ENCODE peak calls at places on chromosomes 2 and 18, in four cellular contexts. One of them, this sample, is unnamed.
A peak's percentile ranks its signal among the peaks of the same experiment; 100 is the strongest.

GRCh38 chr2:12714391-12715221 is 2.1 kb upstream of the TRIB2 start:
- DNase-seq in tibial artery: no peak
- DNase-seq in MM.1S: no peak
- DNase-seq in psoas muscle: no peak
- DNase-seq in this sample: no peak

GRCh38 chr18:59141294-59142068 is 1.8 kb downstream of the SEC11C start:
- DNase-seq in tibial artery: no peak
- DNase-seq in MM.1S: peak; percentile 87
- DNase-seq in psoas muscle: no peak
- DNase-seq in this sample: no peak

GRCh38 chr2:36461039-36461681 is 105.6 kb downstream of the CRIM1 start:
- DNase-seq in tibial artery: no peak
- DNase-seq in MM.1S: peak; percentile 24
- DNase-seq in psoas muscle: no peak
- DNase-seq in this sample: no peak

GRCh38 chr2:144115892-144116291 is 404.0 kb downstream of the ZEB2 start:
- DNase-seq in MM.1S: no peak
- DNase-seq in psoas muscle: no peak
- DNase-seq in tibial artery: no peak
- DNase-seq in this sample: no peak

GRCh38 chr2:170942615-170943014 is 13.6 kb downstream of the GORASP2 start:
- DNase-seq in psoas muscle: no peak
- DNase-seq in tibial artery: no peak
- DNase-seq in MM.1S: no peak
- DNase-seq in this sample: no peak

GRCh38 chr2:241815477-241816430 is 6.8 kb downstream of the NEU4 start:
- DNase-seq in MM.1S: no peak
- DNase-seq in psoas muscle: no peak
- DNase-seq in tibial artery: peak; percentile 19
- DNase-seq in this sample: no peak

GRCh38 chr2:172995323-172996244 is 80.1 kb upstream of the MAP3K20 start:
- DNase-seq in MM.1S: no peak
- DNase-seq in tibial artery: peak; percentile 35
- DNase-seq in psoas muscle: peak; percentile 19
- DNase-seq in this sample: no peak

GRCh38 chr2:28394997-28395333 is 2.3 kb downstream of the FOSL2 start:
- DNase-seq in psoas muscle: no peak
- DNase-seq in MM.1S: no peak
- DNase-seq in tibial artery: no peak
- DNase-seq in this sample: no peak

GRCh38 chr2:146572598-146572997 is 1272.2 kb upstream of the ACVR2A start:
- DNase-seq in MM.1S: no peak
- DNase-seq in tibial artery: no peak
- DNase-seq in psoas muscle: no peak
- DNase-seq in this sample: no peak

GRCh38 chr2:11698009-11698922 is 28.3 kb upstream of the NTSR2 start:
- DNase-seq in tibial artery: peak; percentile 74
- DNase-seq in MM.1S: no peak
- DNase-seq in psoas muscle: peak; percentile 91
- DNase-seq in this sample: no peak

GRCh38 chr2:197079414-197079813 is 152.9 kb upstream of the PGAP1 start:
- DNase-seq in tibial artery: no peak
- DNase-seq in psoas muscle: no peak
- DNase-seq in MM.1S: no peak
- DNase-seq in this sample: no peak

GRCh38 chr2:197081294-197081693 is 154.8 kb upstream of the PGAP1 start:
- DNase-seq in MM.1S: no peak
- DNase-seq in psoas muscle: no peak
- DNase-seq in tibial artery: no peak
- DNase-seq in this sample: no peak

GRCh38 chr2:197078535-197078934 is 152.0 kb upstream of the PGAP1 start:
- DNase-seq in psoas muscle: no peak
- DNase-seq in MM.1S: no peak
- DNase-seq in tibial artery: no peak
- DNase-seq in this sample: no peak

GRCh38 chr2:197079832-197080555 is 153.5 kb upstream of the PGAP1 start:
- DNase-seq in MM.1S: no peak
- DNase-seq in tibial artery: no peak
- DNase-seq in psoas muscle: no peak
- DNase-seq in this sample: no peak

GRCh38 chr2:197080611-197081010 is 154.1 kb upstream of the PGAP1 start:
- DNase-seq in tibial artery: no peak
- DNase-seq in psoas muscle: no peak
- DNase-seq in MM.1S: no peak
- DNase-seq in this sample: no peak
- H3K9me3 ChIP-seq in tibial artery: no peaks in the 10 kb centered on the region
- H3K9me3 ChIP-seq in psoas muscle: no peaks in the 10 kb centered on the region
- H3K9me3 ChIP-seq in MM.1S: no peaks in the 10 kb centered on the region
- H3K9me3 ChIP-seq in this sample: no peaks in the 10 kb centered on the region

GRCh38 chr2:112866128-112866835 is 29.7 kb upstream of the IL1B start:
- DNase-seq in psoas muscle: no peak
- DNase-seq in MM.1S: no peak
- DNase-seq in tibial artery: no peak
- DNase-seq in this sample: no peak

GRCh38 chr2:112869258-112869842 is 32.8 kb upstream of the IL1B start:
- DNase-seq in MM.1S: no peak
- DNase-seq in tibial artery: peak; percentile 49
- DNase-seq in psoas muscle: peak; percentile 55
- DNase-seq in this sample: no peak

GRCh38 chr2:112867701-112868631 is 31.4 kb upstream of the IL1B start:
- DNase-seq in MM.1S: no peak
- DNase-seq in psoas muscle: no peak
- DNase-seq in tibial artery: no peak
- DNase-seq in this sample: no peak

DNA sequence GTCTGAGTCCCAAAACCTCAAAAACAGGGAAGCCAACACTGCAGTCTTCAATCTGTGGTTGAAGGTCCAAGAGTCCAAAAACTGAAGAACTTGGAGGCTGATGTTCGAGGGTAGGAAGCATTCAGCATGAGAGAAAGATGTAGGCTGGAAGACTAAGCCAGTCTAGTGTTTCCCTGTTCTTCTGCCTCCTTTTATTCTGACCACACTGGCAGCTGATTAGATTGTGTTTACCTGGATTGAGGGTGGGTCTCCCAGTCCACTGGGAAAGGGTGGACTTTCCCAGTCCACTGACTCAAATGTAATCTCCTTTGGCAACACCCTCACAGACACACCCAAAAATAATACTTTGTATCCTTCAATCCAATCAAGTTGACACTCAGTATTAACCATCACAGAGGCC is 27.5 kb upstream of the IL1B start:
- DNase-seq in tibial artery: no peak
- DNase-seq in psoas muscle: no peak
- DNase-seq in MM.1S: no peak
- DNase-seq in this sample: no peak
- H3K9me3 ChIP-seq in tibial artery: no peaks in the 10 kb centered on the region
- H3K9me3 ChIP-seq in psoas muscle: peaks cover 3% of the 10 kb centered on the region
- H3K9me3 ChIP-seq in MM.1S: no peaks in the 10 kb centered on the region
- H3K9me3 ChIP-seq in this sample: no peaks in the 10 kb centered on the region

DNA sequence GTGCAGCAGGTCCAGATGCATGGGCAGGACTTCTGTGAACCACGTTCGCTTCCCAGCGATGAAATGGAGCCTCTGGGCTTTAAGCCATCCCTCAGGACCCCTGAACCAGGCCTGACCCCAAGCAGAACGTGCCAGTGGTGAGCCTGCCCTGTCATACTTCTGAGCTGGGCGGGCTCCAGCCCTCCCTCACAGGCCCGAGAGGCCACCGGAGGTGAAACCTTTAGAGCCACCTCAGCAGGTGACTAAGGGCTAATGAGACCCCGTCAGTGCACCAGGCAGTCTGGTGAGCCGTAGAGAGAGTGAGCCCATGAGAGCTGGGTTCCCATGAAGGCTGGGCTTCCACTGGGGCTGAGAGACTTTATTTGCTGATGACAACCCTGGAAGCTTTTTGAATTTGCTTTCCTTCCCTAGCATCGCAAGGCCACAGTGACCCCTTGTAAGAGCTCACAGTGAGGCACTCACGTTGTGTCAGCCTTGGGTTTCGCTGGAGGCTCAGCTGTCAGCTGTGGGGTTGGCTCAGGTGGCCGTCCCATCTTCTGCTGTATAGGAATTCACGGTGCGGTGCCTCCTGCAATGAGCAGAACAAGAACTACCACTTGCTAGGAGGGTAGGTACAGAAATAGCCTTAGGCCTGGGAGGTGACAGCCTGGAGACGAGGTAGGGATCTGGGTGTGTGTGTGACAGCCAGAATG is 8.7 kb upstream of the MAL start:
- DNase-seq in tibial artery: no peak
- DNase-seq in psoas muscle: no peak
- DNase-seq in MM.1S: no peak
- DNase-seq in this sample: no peak
- H3K9me3 ChIP-seq in tibial artery: no peaks in the 10 kb centered on the region
- H3K9me3 ChIP-seq in psoas muscle: no peaks in the 10 kb centered on the region
- H3K9me3 ChIP-seq in MM.1S: no peaks in the 10 kb centered on the region
- H3K9me3 ChIP-seq in this sample: no peaks in the 10 kb centered on the region

GRCh38 chr2:6846540-6846939 is 19.2 kb downstream of the CMPK2 start:
- DNase-seq in MM.1S: no peak
- DNase-seq in tibial artery: no peak
- DNase-seq in psoas muscle: no peak
- DNase-seq in this sample: no peak

GRCh38 chr2:6846967-6847695 is 18.6 kb downstream of the CMPK2 start:
- DNase-seq in psoas muscle: no peak
- DNase-seq in MM.1S: no peak
- DNase-seq in tibial artery: no peak
- DNase-seq in this sample: no peak

GRCh38 chr2:6845903-6846302 is 19.8 kb downstream of the CMPK2 start:
- DNase-seq in tibial artery: no peak
- DNase-seq in MM.1S: no peak
- DNase-seq in psoas muscle: no peak
- DNase-seq in this sample: no peak

GRCh38 chr2:6845312-6845711 is 20.4 kb downstream of the CMPK2 start:
- DNase-seq in tibial artery: no peak
- DNase-seq in psoas muscle: no peak
- DNase-seq in MM.1S: no peak
- DNase-seq in this sample: no peak

DNA sequence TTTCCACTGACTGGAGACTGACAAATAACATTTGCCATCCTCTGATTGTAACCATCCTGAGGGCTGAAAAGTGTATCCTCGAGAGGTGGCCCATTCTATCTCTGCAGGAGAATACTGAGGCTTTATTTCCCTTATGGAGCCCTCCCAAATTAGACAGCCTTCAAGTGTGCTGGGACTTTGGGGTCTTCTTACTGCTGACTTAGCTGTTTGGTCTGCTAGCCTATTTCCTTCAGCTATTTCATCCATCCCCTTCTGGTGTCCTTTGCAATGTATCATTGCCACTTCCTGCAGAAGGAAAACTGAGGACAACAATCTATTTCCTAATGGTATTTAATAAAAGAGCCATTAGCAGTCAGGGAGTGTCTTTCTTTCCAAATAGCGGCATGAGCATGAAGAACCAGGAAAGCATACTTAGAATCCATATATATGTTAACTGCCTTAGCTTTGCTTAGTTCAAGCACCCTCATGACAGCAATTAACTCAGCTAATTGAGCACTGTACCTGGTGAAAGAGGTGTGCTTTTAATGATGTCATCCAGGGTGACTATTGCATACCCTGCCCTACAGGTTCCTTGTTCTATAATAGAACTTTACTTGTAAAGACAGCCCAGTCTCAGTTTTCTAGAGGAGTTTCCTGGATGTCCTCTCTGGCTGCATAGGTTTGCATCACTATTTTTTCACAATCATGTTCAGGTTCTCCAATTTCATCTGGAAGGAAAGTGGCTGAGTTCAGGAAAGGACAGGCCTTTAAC is 24.0 kb downstream of the CMPK2 start:
- DNase-seq in tibial artery: no peak
- DNase-seq in psoas muscle: no peak
- DNase-seq in MM.1S: no peak
- DNase-seq in this sample: no peak
- H3K9me3 ChIP-seq in tibial artery: peaks cover 59% of the 10 kb centered on the region
- H3K9me3 ChIP-seq in psoas muscle: peaks cover 47% of the 10 kb centered on the region
- H3K9me3 ChIP-seq in MM.1S: no peaks in the 10 kb centered on the region
- H3K9me3 ChIP-seq in this sample: peaks cover 37% of the 10 kb centered on the region

DNA sequence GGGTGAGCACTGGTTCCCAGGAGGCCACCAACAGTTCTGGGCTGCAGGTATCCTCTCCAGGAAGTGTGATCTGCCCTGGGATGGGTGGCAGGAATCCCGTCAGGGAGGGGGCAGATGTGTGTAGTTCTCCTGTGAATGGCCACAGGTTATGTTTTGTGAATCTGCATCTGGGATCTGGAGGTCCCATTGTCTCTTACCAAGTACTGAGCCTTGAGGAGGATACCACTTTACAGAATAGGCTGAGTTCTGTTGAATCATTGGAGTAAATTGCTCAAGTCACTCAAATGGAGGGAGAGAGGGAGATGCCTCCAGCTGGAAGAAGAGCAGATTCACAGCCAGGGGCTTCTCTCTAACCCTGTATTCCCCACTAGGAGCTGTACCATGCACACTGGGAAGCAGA is 168.2 kb downstream of the ANKRD30B start:
- DNase-seq in psoas muscle: no peak
- DNase-seq in tibial artery: no peak
- DNase-seq in MM.1S: no peak
- DNase-seq in this sample: no peak
- H3K9me3 ChIP-seq in psoas muscle: no peaks in the 10 kb centered on the region
- H3K9me3 ChIP-seq in tibial artery: no peaks in the 10 kb centered on the region
- H3K9me3 ChIP-seq in MM.1S: peaks cover 4% of the 10 kb centered on the region
- H3K9me3 ChIP-seq in this sample: no peaks in the 10 kb centered on the region

GRCh38 chr2:51263921-51264320 is 232.0 kb upstream of the NRXN1 start:
- DNase-seq in tibial artery: no peak
- DNase-seq in psoas muscle: no peak
- DNase-seq in MM.1S: no peak
- DNase-seq in this sample: no peak

GRCh38 chr2:51265539-51265938 is 233.6 kb upstream of the NRXN1 start:
- DNase-seq in MM.1S: no peak
- DNase-seq in tibial artery: no peak
- DNase-seq in psoas muscle: no peak
- DNase-seq in this sample: no peak
- H3K9me3 ChIP-seq in MM.1S: no peaks in the 10 kb centered on the region
- H3K9me3 ChIP-seq in tibial artery: no peaks in the 10 kb centered on the region
- H3K9me3 ChIP-seq in psoas muscle: no peaks in the 10 kb centered on the region
- H3K9me3 ChIP-seq in this sample: no peaks in the 10 kb centered on the region

GRCh38 chr2:2788076-2788475 is 457.0 kb upstream of the MYT1L start:
- DNase-seq in psoas muscle: no peak
- DNase-seq in MM.1S: no peak
- DNase-seq in tibial artery: no peak
- DNase-seq in this sample: no peak

GRCh38 chr2:2793514-2793913 is 462.4 kb upstream of the MYT1L start:
- DNase-seq in tibial artery: no peak
- DNase-seq in psoas muscle: no peak
- DNase-seq in MM.1S: no peak
- DNase-seq in this sample: no peak

GRCh38 chr2:2793925-2794324 is 462.9 kb upstream of the MYT1L start:
- DNase-seq in MM.1S: no peak
- DNase-seq in tibial artery: no peak
- DNase-seq in psoas muscle: no peak
- DNase-seq in this sample: no peak

GRCh38 chr2:2791031-2791430 is 460.0 kb upstream of the MYT1L start:
- DNase-seq in tibial artery: no peak
- DNase-seq in MM.1S: no peak
- DNase-seq in psoas muscle: no peak
- DNase-seq in this sample: no peak

DNA sequence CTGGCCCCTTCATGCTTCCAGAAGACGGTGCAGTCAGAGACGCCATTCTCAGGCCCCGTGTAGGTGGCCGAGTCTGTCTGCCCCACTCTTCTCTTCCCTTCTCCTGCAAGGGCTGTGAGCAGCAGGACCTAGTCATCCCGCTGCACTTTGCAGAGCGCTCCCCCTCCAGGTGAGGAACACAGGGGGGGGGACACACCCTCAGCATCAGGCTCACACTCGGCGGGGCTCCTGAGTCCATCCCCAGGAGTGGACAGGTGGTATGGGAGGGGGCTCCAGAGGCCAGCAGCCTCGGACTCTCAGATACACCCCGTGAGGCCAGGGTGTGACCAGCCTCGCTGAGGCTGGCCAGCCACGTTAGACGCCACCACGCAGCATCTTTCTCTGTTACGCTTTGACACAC is 460.5 kb upstream of the MYT1L start:
- DNase-seq in tibial artery: no peak
- DNase-seq in psoas muscle: no peak
- DNase-seq in MM.1S: no peak
- DNase-seq in this sample: no peak
- H3K9me3 ChIP-seq in tibial artery: no peaks in the 10 kb centered on the region
- H3K9me3 ChIP-seq in psoas muscle: no peaks in the 10 kb centered on the region
- H3K9me3 ChIP-seq in MM.1S: no peaks in the 10 kb centered on the region
- H3K9me3 ChIP-seq in this sample: no peaks in the 10 kb centered on the region

This sample was measured in T-helper 17 cell.